ENCODE peak calls at places on chromosome 20, in eight cellular contexts. A, T, X, F, E, D, G and K are unnamed samples.

GRCh38 chr20:63061051-63061531 is 54.3 kb upstream of the BHLHE23 start:
- DNase-seq in A (no peak), T (no peak), X (no peak), F (peak; percentile 6), E (no peak), D (no peak), G (peak; percentile 39), K (no peak)

GRCh38 chr20:64083380-64084208 is 604 bp downstream of the LKAAEAR1 start:
- DNase-seq in A (peak; percentile 67), T (peak; percentile 87), X (no peak), F (peak; percentile 82), E (peak; percentile 84), D (peak; percentile 94), G (peak; percentile 87), K (peak; percentile 67)

GRCh38 chr20:36391456-36391855 is 85.3 kb downstream of the DLGAP4 start:
- DNase-seq in A (no peak), T (no peak), X (no peak), F (peak; percentile 43), E (no peak), D (no peak), G (no peak), K (no peak)

GRCh38 chr20:36975085-36975829 is 23.7 kb upstream of the SAMHD1 start:
- DNase-seq in A (no peak), T (no peak), X (no peak), F (no peak), E (no peak), D (no peak), G (no peak), K (no peak)

GRCh38 chr20:23031346-23031745 is 3.8 kb upstream of the SSTR4 start:
- DNase-seq in A (no peak), T (no peak), X (no peak), F (no peak), E (no peak), D (no peak), G (no peak), K (no peak)

GRCh38 chr20:21397341-21398108 is at the start of gene NKX2-4:
- DNase-seq in A (no peak), T (no peak), X (no peak), F (peak; percentile 50), E (no peak), D (no peak), G (peak; percentile 66), K (no peak)

GRCh38 chr20:63831696-63832686 is 927 bp upstream of the ZBTB46 start:
- DNase-seq in A (no peak), T (no peak), X (no peak), F (peak; percentile 64), E (peak; percentile 66), D (peak; percentile 70), G (peak; percentile 76), K (peak; percentile 64)

GRCh38 chr20:8291200-8291599 is 159.1 kb downstream of the PLCB1 start:
- DNase-seq in A (no peak), T (no peak), X (no peak), F (no peak), E (no peak), D (no peak), G (no peak), K (no peak)

GRCh38 chr20:54062812-54063280 is 7.5 kb downstream of the BCAS1 start:
- DNase-seq in A (peak; percentile 31), T (peak; percentile 76), X (peak; percentile 82), F (no peak), E (peak; percentile 59), D (peak; percentile 66), G (no peak), K (peak; percentile 70)

GRCh38 chr20:45292343-45292742 is 14.3 kb upstream of the RBPJL start:
- DNase-seq in A (no peak), T (no peak), X (no peak), F (no peak), E (no peak), D (no peak), G (no peak), K (no peak)

GRCh38 chr20:45294003-45294368 is 12.7 kb upstream of the RBPJL start:
- DNase-seq in A (no peak), T (no peak), X (no peak), F (no peak), E (no peak), D (no peak), G (no peak), K (no peak)

GRCh38 chr20:45294659-45295058 is 12.0 kb upstream of the RBPJL start:
- DNase-seq in A (no peak), T (no peak), X (no peak), F (no peak), E (no peak), D (no peak), G (no peak), K (no peak)

GRCh38 chr20:45291526-45291925 is 15.1 kb upstream of the RBPJL start:
- DNase-seq in A (no peak), T (no peak), X (no peak), F (no peak), E (no peak), D (no peak), G (no peak), K (no peak)

GRCh38 chr20:45293041-45294002 is 13.3 kb upstream of the RBPJL start:
- DNase-seq in A (peak; percentile 46), T (peak; percentile 82), X (no peak), F (peak; percentile 95), E (peak; percentile 88), D (peak; percentile 92), G (peak; percentile 99), K (peak; percentile 50)
- TF ChIP-seq USF2 in A (no peak), T (peak; percentile 25), X (no peak), F (peak; percentile 54), E (no peak), D (no peak), G (no peak), K (no peak)

GRCh38 chr20:34544109-34544793 is 14.3 kb upstream of the MAP1LC3A start:
- DNase-seq in A (no peak), T (no peak), X (no peak), F (peak; percentile 48), E (no peak), D (no peak), G (peak; percentile 67), K (no peak)

GRCh38 chr20:34541264-34541901 is 17.1 kb upstream of the MAP1LC3A start:
- DNase-seq in A (no peak), T (no peak), X (no peak), F (no peak), E (no peak), D (no peak), G (no peak), K (no peak)

GRCh38 chr20:34542439-34542838 is 16.1 kb upstream of the MAP1LC3A start:
- DNase-seq in A (no peak), T (no peak), X (no peak), F (no peak), E (no peak), D (no peak), G (no peak), K (no peak)

GRCh38 chr20:34541917-34542316 is 16.6 kb upstream of the MAP1LC3A start:
- DNase-seq in A (no peak), T (no peak), X (no peak), F (no peak), E (no peak), D (no peak), G (no peak), K (no peak)

DNA sequence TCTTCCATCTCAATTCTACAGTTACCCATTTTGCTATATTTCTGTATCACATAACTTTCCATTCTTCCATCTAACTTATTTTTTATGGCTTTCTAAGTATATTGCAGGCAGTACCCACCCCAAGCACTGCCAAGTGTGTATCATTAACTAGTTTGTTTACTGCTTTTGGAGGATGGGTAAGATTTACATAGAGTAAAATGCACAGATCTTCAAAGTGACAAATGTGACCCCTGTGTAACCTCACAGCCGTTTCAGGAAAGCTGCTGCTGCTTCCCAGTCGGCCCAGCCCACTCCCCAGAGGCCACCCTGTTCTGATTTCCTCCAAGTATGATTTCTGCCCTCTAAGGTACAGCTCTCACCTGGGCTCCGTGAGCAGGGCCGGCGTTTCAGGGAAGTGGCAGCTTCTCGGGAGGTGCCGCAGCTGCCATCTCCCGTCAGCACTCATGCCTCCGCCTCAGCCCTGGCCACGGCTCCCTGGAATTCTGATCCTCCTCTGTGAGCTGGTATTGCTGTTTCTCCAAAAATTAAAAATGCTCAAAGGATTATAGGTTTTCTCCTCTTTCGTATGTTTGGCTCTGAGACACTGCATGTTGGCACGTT is 15.0 kb upstream of the MAP1LC3A start:
- DNase-seq in A (no peak), T (no peak), X (no peak), F (no peak), E (no peak), D (no peak), G (no peak), K (no peak)
- TF ChIP-seq USF2 in A (no peak), T (no peak), X (no peak), F (no peak), E (no peak), D (no peak), G (no peak), K (no peak)

GRCh38 chr20:33686984-33687366 is 790 bp upstream of the E2F1 start:
- DNase-seq in A (no peak), T (no peak), X (no peak), F (no peak), E (no peak), D (no peak), G (no peak), K (no peak)

GRCh38 chr20:33687993-33688937 is 2.1 kb upstream of the E2F1 start:
- DNase-seq in A (no peak), T (no peak), X (no peak), F (no peak), E (no peak), D (no peak), G (no peak), K (no peak)

GRCh38 chr20:33688938-33689424 is 2.8 kb upstream of the E2F1 start:
- DNase-seq in A (no peak), T (no peak), X (no peak), F (no peak), E (peak; percentile 58), D (no peak), G (no peak), K (peak; percentile 75)

GRCh38 chr20:33686008-33686983 is at the start of gene E2F1:
- DNase-seq in A (peak; percentile 84), T (peak; percentile 93), X (peak; percentile 61), F (peak; percentile 98), E (peak; percentile 98), D (peak; percentile 99), G (peak; percentile 97), K (peak; percentile 94)

GRCh38 chr20:33687370-33687915 is 1.3 kb upstream of the E2F1 start:
- DNase-seq in A (no peak), T (no peak), X (no peak), F (no peak), E (no peak), D (no peak), G (no peak), K (no peak)
- TF ChIP-seq USF2 in A (no peak), T (no peak), X (no peak), F (no peak), E (no peak), D (no peak), G (no peak), K (no peak)

DNA sequence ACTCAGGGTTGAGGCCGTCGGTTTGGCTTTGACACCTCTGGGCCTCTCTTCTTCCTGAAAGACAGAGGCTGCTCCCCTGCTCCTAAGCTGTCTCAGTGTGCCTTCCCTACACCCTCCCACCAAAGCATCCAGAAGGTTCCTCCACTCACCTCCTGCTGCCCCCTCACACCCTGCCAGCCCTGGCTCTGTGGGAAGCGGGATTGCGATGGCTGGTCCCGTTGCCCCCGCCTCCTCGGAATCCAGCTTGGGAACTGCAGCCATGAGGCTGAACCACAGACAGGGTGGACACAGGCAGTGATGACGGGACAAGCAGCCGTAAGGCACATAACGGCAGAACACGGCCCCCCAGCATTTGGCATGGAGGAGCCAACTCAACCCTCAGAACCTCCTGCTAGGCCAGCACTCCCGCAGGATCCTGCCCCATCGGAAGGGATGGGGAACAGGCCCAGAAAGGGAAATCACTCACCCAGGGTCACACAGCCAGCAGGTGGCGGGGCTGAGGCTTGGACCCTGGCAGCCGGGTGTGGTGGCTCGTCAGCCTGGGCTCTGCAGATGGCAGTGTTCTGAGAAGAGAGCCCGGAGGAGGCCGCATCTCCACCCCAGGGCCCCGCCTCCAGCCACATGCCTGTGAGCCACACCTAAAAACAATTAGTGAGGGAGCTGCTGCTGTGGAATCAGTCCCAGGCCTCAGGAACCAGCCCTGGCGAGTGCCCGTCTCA is 139.6 kb downstream of the PHACTR3 start:
- DNase-seq in A (no peak), T (peak; percentile 27), X (no peak), F (peak; percentile 54), E (no peak), D (no peak), G (no peak), K (no peak)
- TF ChIP-seq USF2 in A (no peak), T (no peak), X (no peak), F (no peak), E (no peak), D (no peak), G (no peak), K (no peak)